ENCODE peak calls at places on chromosomes 13 and 19, in six cellular contexts. J is activated CD4-positive, alpha-beta T cell treated with anti-CD3 and anti-CD28 coated beads for 48 hours; Z is nephron progenitor cell; P is colonic mucosa; R is GM23248; H is skeletal muscle cell. E is an unnamed sample.

GRCh38 chr19:808176-808741 is 11.0 kb downstream of the PTBP1 start:
- DNase-seq in J (no peak), Z (no peak), P (no peak), R (no peak), H (no peak), E (no peak)

GRCh38 chr13:44431150-44431549 is 57.5 kb downstream of the SERP2 start:
- DNase-seq in J (no peak), Z (no peak), P (peak; percentile 78), R (no peak), H (no peak), E (no peak)

GRCh38 chr13:54033323-54033861 is 1004.8 kb downstream of the OLFM4 start:
- DNase-seq in J (no peak), Z (no peak), P (no peak), R (no peak), H (no peak), E (no peak)

GRCh38 chr19:5707576-5708575 is 12.1 kb downstream of the LONP1 start:
- DNase-seq in J (no peak), Z (no peak), P (no peak), R (no peak), H (no peak), E (no peak)

GRCh38 chr13:77692746-77693448 is 4.6 kb upstream of the SLAIN1 start:
- DNase-seq in J (no peak), Z (no peak), P (no peak), R (no peak), H (no peak), E (no peak)

GRCh38 chr19:46955114-46955812 is 64.4 kb upstream of the NPAS1 start:
- DNase-seq in J (peak; percentile 31), Z (no peak), P (no peak), R (peak; percentile 74), H (no peak), E (peak; percentile 57)

GRCh38 chr13:50467156-50467814 is 376.2 kb downstream of the DLEU7 start:
- DNase-seq in J (no peak), Z (no peak), P (no peak), R (peak; percentile 32), H (peak; percentile 40), E (no peak)

GRCh38 chr13:112839347-112840105 is 129.5 kb upstream of the MCF2L start:
- DNase-seq in J (no peak), Z (no peak), P (no peak), R (peak; percentile 87), H (peak; percentile 49), E (no peak)

GRCh38 chr19:32406161-32407003 is 812 bp downstream of the DPY19L3 start:
- DNase-seq in J (no peak), Z (no peak), P (no peak), R (peak; percentile 33), H (no peak), E (no peak)

GRCh38 chr13:113596321-113597200 is 12.0 kb downstream of the TFDP1 start:
- DNase-seq in J (no peak), Z (no peak), P (no peak), R (no peak), H (no peak), E (no peak)

GRCh38 chr19:46189971-46190335 is 39.6 kb upstream of the IGFL1 start:
- DNase-seq in J (no peak), Z (no peak), P (no peak), R (no peak), H (no peak), E (no peak)

GRCh38 chr13:113855012-113855921 is 8.6 kb downstream of the GAS6 start:
- DNase-seq in J (no peak), Z (no peak), P (peak; percentile 74), R (no peak), H (peak; percentile 23), E (no peak)

GRCh38 chr19:9009935-9010651 is at the start of gene MUC16:
- DNase-seq in J (no peak), Z (no peak), P (no peak), R (no peak), H (no peak), E (no peak)

GRCh38 chr19:1825909-1826556 is 14.0 kb upstream of the ATP8B3 start:
- DNase-seq in J (peak; percentile 84), Z (peak; percentile 92), P (peak; percentile 81), R (peak; percentile 80), H (peak; percentile 15), E (peak; percentile 89)

GRCh38 chr13:96958286-96958891 is 35.9 kb downstream of the OXGR1 start:
- DNase-seq in J (no peak), Z (peak; percentile 12), P (no peak), R (peak; percentile 59), H (peak; percentile 0), E (peak; percentile 16)

GRCh38 chr13:82358284-82358683 is 1524.0 kb downstream of the SLITRK1 start:
- DNase-seq in J (no peak), Z (no peak), P (no peak), R (no peak), H (no peak), E (no peak)

GRCh38 chr19:15195381-15195964 is 5.3 kb downstream of the NOTCH3 start:
- DNase-seq in J (peak; percentile 26), Z (peak; percentile 74), P (peak; percentile 41), R (peak; percentile 95), H (no peak), E (no peak)

GRCh38 chr13:50676602-50677001 is 166.9 kb downstream of the DLEU7 start:
- DNase-seq in J (no peak), Z (no peak), P (no peak), R (peak; percentile 79), H (no peak), E (peak; percentile 7)

GRCh38 chr19:29873024-29873800 is 61.4 kb downstream of the CCNE1 start:
- DNase-seq in J (peak; percentile 77), Z (peak; percentile 94), P (peak; percentile 51), R (peak; percentile 57), H (no peak), E (peak; percentile 50)

GRCh38 chr19:8904597-8904996 is 72.4 kb downstream of the MBD3L1 start:
- DNase-seq in J (no peak), Z (no peak), P (no peak), R (no peak), H (no peak), E (no peak)

GRCh38 chr13:25980255-25980654 is 71.6 kb downstream of the SHISA2 start:
- DNase-seq in J (no peak), Z (peak; percentile 33), P (no peak), R (peak; percentile 28), H (no peak), E (no peak)

GRCh38 chr19:4749870-4750269 is 26.2 kb upstream of the DPP9 start:
- DNase-seq in J (peak; percentile 34), Z (no peak), P (no peak), R (no peak), H (no peak), E (no peak)

GRCh38 chr13:113901642-113902041 is 37.8 kb upstream of the GAS6 start:
- DNase-seq in J (no peak), Z (no peak), P (peak; percentile 10), R (no peak), H (no peak), E (no peak)